ENCODE peak calls at places on chromosomes 3 and 15, in six cellular contexts. Y is stomach, F is A673, M is cardiac muscle cell, D is right lobe of liver, T is Peyer's patch. U is an unnamed sample. For H3K36me3, the result is how much of the 10 kb centered on the place peaks cover.

GRCh38 chr3:100500320-100500880 is 8.0 kb downstream of the TMEM45A start:
- DNase-seq in Y (no peak), F (no peak), M (no peak), D (no peak), T (no peak), U (no peak)

GRCh38 chr3:153396581-153396980 is 234.6 kb downstream of the RAP2B start:
- DNase-seq in Y (no peak), F (no peak), M (no peak), D (no peak), T (no peak), U (no peak)

GRCh38 chr3:84830476-84830875 is 128.3 kb upstream of the CADM2 start:
- DNase-seq in Y (no peak), F (no peak), M (no peak), D (no peak), T (no peak), U (no peak)

GRCh38 chr15:50166216-50166615 is 15.8 kb upstream of the SLC27A2 start:
- DNase-seq in Y (no peak), F (peak), M (peak), D (no peak), T (no peak), U (no peak)

GRCh38 chr15:74032046-74032445 is 37.5 kb downstream of the PML start:
- DNase-seq in Y (no peak), F (no peak), M (no peak), D (no peak), T (no peak), U (no peak)

GRCh38 chr3:169556909-169557308 is 106.6 kb downstream of the MECOM start:
- DNase-seq in Y (no peak), F (no peak), M (no peak), D (no peak), T (no peak), U (no peak)

GRCh38 chr3:112378989-112379692 is 46.2 kb downstream of the CD200 start:
- DNase-seq in Y (no peak), F (no peak), M (peak), D (no peak), T (no peak), U (no peak)

GRCh38 chr3:71022552-71023335 is 560.8 kb downstream of the FOXP1 start:
- DNase-seq in Y (no peak), F (peak), M (peak), D (no peak), T (no peak), U (no peak)

GRCh38 chr3:188956839-188957489 is 214.8 kb upstream of the TPRG1 start:
- DNase-seq in Y (no peak), F (peak), M (peak), D (no peak), T (no peak), U (no peak)

GRCh38 chr15:56736308-56736707 is 3.0 kb upstream of the ZNF280D start:
- DNase-seq in Y (no peak), F (peak), M (peak), D (no peak), T (no peak), U (no peak)

GRCh38 chr3:153089620-153090019 is 72.4 kb upstream of the RAP2B start:
- DNase-seq in Y (no peak), F (no peak), M (no peak), D (no peak), T (no peak), U (no peak)

GRCh38 chr15:101147181-101147580 is 104.7 kb downstream of the CHSY1 start:
- DNase-seq in Y (no peak), F (no peak), M (no peak), D (no peak), T (no peak), U (no peak)

GRCh38 chr3:11235385-11235784 is 36.8 kb upstream of the ATG7 start:
- DNase-seq in Y (no peak), F (peak), M (no peak), D (no peak), T (no peak), U (no peak)

DNA sequence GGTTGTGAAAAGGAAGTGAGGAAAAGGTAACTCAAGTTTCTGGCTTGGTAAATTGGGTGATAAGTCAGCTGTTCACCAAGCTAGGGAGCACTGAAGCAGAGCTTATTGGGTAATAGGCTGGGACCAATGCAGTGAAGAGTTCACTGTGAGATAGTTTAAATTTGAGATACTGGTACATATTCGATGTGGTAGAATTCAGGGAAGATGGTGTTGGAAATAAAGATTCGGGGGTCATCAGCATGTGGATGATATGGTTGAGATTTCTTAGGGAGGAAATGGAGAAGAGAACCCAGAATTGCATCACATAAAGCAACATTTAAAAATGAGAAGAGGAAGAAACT is 16.9 kb downstream of the MME start:
- DNase-seq in Y (no peak), F (no peak), M (no peak), D (no peak), T (no peak), U (no peak)
- H3K36me3 ChIP-seq in Y (under half), F (under half), M (under half), D (under half), T (under half), U (under half)

GRCh38 chr3:58090351-58090750 is 82.1 kb downstream of the FLNB start:
- DNase-seq in Y (no peak), F (no peak), M (no peak), D (no peak), T (no peak), U (no peak)
- H3K36me3 ChIP-seq in Y (under half), F (under half), M (under half), D (under half), T (under half), U (under half)

DNA sequence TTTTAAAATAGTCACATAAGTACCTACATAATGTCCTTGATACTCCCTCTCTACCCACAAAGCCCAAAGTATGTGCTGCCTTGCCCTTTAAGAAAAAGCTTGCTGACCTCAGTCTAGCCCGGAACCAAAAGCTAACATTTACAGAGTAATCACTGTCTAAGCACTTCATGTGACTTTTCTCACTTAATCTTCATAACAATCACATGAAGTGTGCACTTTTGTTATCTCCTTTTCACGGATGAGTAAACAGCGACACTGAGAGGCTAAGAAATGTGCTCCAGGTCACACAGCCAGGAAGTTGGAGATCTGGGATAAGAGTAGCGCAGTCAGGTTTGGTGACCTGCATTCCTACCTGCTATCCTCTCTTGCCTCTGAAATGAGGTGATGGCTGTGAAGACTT is 194.0 kb downstream of the ITPR1 start:
- DNase-seq in Y (no peak), F (no peak), M (peak), D (no peak), T (no peak), U (no peak)
- H3K36me3 ChIP-seq in Y (half or more), F (under half), M (under half), D (under half), T (under half), U (half or more)

DNA sequence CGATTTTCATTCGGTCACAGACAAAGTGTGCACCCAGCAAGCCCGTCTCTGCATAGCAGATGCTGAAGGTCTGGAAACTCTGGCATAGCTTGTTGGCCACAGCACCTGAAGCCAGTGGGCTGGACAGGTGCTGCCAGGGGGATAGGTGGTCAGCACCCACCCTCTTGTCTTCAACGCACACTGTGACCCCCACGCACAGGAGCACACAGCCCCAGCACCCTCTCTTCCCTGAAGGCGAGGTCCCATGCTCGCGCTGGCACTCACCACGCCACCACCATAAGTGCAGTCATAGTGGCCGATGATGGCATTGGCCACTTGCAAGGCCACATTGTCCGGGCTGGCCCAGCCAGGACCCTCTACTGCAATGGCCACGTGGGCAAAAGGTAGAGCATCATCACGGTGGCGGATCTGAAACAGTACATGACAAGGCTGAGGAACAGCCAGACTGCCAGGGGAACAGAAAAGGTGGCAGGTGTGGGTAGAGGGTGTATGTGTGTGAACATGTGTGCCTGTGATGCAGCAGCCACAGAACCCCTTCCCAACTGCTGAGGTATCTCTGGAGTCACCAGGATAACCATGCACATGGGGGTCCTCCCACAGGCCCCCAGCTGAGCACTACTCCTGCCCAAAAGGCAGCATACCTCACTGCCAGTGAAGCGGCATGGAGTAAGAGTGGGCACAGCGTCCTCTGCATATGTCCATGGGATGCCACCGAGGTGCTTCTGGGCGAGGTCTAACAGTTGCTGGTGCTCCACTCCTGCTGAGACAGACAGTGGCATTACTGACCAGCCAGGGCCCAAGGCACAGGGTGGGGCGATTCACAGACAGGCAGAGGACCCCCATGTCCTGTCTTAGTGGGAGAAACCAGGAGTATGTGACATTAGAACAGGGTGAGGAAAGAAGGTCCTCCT is 5.8 kb upstream of the COL7A1 start:
- DNase-seq in Y (no peak), F (no peak), M (no peak), D (no peak), T (no peak), U (no peak)
- H3K36me3 ChIP-seq in Y (half or more), F (under half), M (half or more), D (under half), T (under half), U (half or more)

GRCh38 chr15:69450968-69451695 is 1.5 kb upstream of the RPLP1 start:
- DNase-seq in Y (no peak), F (no peak), M (no peak), D (peak), T (no peak), U (no peak)

GRCh38 chr15:69443032-69443611 is 9.5 kb upstream of the RPLP1 start:
- DNase-seq in Y (no peak), F (no peak), M (no peak), D (no peak), T (no peak), U (no peak)

GRCh38 chr15:69451951-69452701 is 492 bp upstream of the RPLP1 start:
- DNase-seq in Y (no peak), F (peak), M (peak), D (no peak), T (no peak), U (no peak)

GRCh38 chr15:69444686-69445085 is 7.9 kb upstream of the RPLP1 start:
- DNase-seq in Y (no peak), F (no peak), M (no peak), D (no peak), T (no peak), U (no peak)

GRCh38 chr15:69446947-69447346 is 5.7 kb upstream of the RPLP1 start:
- DNase-seq in Y (no peak), F (no peak), M (no peak), D (no peak), T (no peak), U (no peak)
- H3K36me3 ChIP-seq in Y (under half), F (half or more), M (under half), D (under half), T (under half), U (under half)

GRCh38 chr3:182226995-182227394 is 515.3 kb downstream of the SOX2 start:
- DNase-seq in Y (no peak), F (peak), M (no peak), D (no peak), T (no peak), U (no peak)
- H3K36me3 ChIP-seq in Y (under half), F (under half), M (under half), D (under half), T (under half), U (under half)

DNA sequence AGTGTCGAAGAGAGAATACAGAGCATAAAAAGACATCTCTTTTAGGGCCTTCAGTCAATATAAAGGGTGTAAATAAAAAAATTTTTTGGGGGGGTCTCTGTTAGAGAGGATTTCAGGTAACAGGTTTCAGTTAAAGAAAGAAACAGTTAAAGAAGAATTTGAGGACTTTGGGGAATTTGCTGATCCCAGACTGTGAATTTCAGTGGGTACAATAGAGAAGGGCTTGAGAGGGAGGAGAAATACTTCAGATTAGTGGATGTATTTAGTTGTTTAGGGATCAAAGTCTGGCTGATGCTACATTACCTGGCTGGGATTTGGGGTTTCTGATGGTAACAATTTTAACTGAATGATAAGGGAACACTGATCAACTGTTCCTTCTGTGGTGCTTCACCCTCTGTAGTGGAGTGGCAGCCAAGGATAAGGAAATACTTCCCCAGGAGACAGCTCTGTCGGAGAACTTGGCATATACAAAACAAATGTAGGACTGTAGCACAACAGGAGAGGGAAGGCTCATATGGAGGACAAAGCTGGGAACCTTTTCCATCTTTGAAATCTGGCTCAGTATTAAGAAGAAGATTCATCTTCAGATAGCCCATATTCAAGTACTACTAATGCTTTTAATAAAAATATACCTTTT is 79.2 kb downstream of the MEF2A start:
- DNase-seq in Y (no peak), F (no peak), M (no peak), D (no peak), T (no peak), U (no peak)
- H3K36me3 ChIP-seq in Y (under half), F (under half), M (under half), D (under half), T (under half), U (under half)

DNA sequence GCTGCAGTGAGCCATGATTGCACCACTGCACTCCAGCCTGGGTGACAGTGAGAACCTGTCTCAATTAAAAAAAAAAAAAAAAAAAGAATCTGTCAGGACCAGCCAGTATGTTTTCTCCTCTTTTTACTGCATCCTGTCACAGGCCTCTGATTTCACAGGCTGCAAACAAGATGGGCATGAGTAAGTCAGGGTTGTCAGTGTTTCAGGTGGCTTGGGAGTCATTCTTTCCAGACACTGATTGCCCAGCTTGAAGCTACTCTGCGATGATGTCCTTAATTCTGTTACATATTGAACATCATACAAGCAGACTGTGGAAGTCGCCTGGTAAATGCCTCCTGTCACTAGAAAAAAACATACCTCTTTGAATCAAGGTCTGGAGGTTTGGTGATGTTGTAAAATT is 18.8 kb downstream of the DIS3L start:
- DNase-seq in Y (no peak), F (no peak), M (no peak), D (no peak), T (no peak), U (no peak)
- H3K36me3 ChIP-seq in Y (half or more), F (under half), M (under half), D (under half), T (under half), U (half or more)

DNA sequence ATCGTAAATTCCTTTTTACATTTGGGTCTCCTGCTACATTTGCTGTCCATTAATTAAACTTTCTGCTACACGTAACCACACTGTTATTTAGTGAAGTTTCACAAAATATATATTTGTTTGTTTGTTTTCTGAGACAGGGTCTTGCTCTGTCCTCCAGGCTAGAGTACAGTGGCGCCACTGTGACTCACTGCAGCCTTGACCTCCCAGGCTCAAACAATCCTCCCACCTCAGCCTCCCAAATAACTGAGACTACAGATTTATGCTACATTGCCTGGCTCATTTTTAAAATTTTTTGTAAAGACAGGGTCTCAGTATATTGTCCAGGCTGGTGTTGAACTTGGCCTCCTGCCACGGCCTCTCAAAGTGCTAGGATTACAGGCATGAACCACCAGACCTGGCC is 20.5 kb downstream of the TOPBP1 start:
- DNase-seq in Y (no peak), F (no peak), M (no peak), D (no peak), T (no peak), U (no peak)
- H3K36me3 ChIP-seq in Y (half or more), F (half or more), M (half or more), D (under half), T (under half), U (half or more)

U was measured in CD4-positive, CD25-positive, alpha-beta regulatory T cell.